ENCODE peak calls at places on chromosome X, in eight cellular contexts. J is heart right ventricle; S is ascending aorta; Q is tibial artery; B is A549; W is CD8-positive, alpha-beta memory T cell; F is IMR-90; P is BE2C. R is an unnamed sample.
A peak's percentile ranks its signal among the peaks of the same experiment; 100 is the strongest.

GRCh38 chrX:21661316-21661715 is 3.2 kb upstream of the KLHL34 start:
- DNase-seq in B (no peak), W (no peak), P (no peak), F (no peak), S (no peak), J (no peak), Q (no peak), R (no peak)

GRCh38 chrX:84501798-84502628 is at the start of gene HDX:
- DNase-seq in Q (peak; percentile 88), W (peak; percentile 3), S (peak; percentile 93), J (peak; percentile 83), P (peak; percentile 87), F (peak; percentile 81), B (peak; percentile 81), R (peak; percentile 87)

GRCh38 chrX:150896632-150897031 is 1.8 kb downstream of the CD99L2 start:
- DNase-seq in W (no peak), B (no peak), F (no peak), Q (no peak), J (no peak), S (no peak), P (no peak), R (no peak)

GRCh38 chrX:10922158-10922557 is 189.0 kb upstream of the HCCS start:
- DNase-seq in Q (no peak), F (peak; percentile 86), W (no peak), J (no peak), B (peak; percentile 39), S (no peak), P (no peak), R (no peak)

GRCh38 chrX:41389311-41389888 is 55.4 kb downstream of the DDX3X start:
- DNase-seq in S (no peak), W (no peak), P (no peak), F (no peak), B (peak; percentile 34), Q (no peak), J (no peak), R (no peak)

GRCh38 chrX:23493941-23494374 is 159.3 kb downstream of the PTCHD1 start:
- DNase-seq in S (no peak), J (no peak), F (no peak), Q (no peak), P (peak; percentile 23), W (no peak), B (peak; percentile 11), R (no peak)

GRCh38 chrX:95056901-95057300 is 1382.9 kb downstream of the FAM133A start:
- DNase-seq in Q (no peak), F (peak; percentile 4), W (no peak), B (peak; percentile 2), P (no peak), J (no peak), S (no peak), R (no peak)

GRCh38 chrX:109714340-109714958 is 18.6 kb downstream of the ACSL4 start:
- DNase-seq in W (no peak), Q (no peak), B (peak; percentile 53), F (peak; percentile 91), J (no peak), S (no peak), P (no peak), R (no peak)

GRCh38 chrX:38754102-38754790 is 47.0 kb upstream of the MID1IP1 start:
- DNase-seq in F (peak; percentile 58), S (no peak), B (peak; percentile 64), J (no peak), W (no peak), P (peak; percentile 31), Q (peak; percentile 23), R (peak; percentile 42)

GRCh38 chrX:154136627-154137161 is 7.3 kb upstream of the OPN1LW start:
- DNase-seq in J (peak; percentile 76), Q (peak; percentile 52), S (peak; percentile 82), F (peak; percentile 25), P (peak; percentile 86), B (peak; percentile 43), W (peak; percentile 65), R (peak; percentile 67)

GRCh38 chrX:71128915-71129765 is 10.7 kb downstream of the MED12 start:
- DNase-seq in Q (peak; percentile 51), W (peak; percentile 65), J (peak; percentile 56), P (peak; percentile 66), B (peak; percentile 64), F (peak; percentile 54), S (peak; percentile 81), R (peak; percentile 70)

GRCh38 chrX:119041175-119041574 is 31.6 kb upstream of the CT47C1 start:
- DNase-seq in J (no peak), P (peak; percentile 7), S (peak; percentile 79), B (peak; percentile 50), W (no peak), F (peak; percentile 88), Q (peak; percentile 74), R (peak; percentile 72)

GRCh38 chrX:1323315-1323714 is 13.3 kb upstream of the IL3RA start:
- DNase-seq in Q (no peak), F (no peak), B (peak; percentile 84), W (peak; percentile 11), S (no peak), P (no peak), J (peak; percentile 33), R (no peak)

GRCh38 chrX:52983526-52983925 is 25.2 kb upstream of the FAM156A start:
- DNase-seq in S (no peak), P (no peak), Q (no peak), J (no peak), B (no peak), F (no peak), W (no peak), R (no peak)

GRCh38 chrX:95539041-95539440 is 1145.6 kb upstream of the DIAPH2 start:
- DNase-seq in P (no peak), J (no peak), W (no peak), F (no peak), S (no peak), B (no peak), Q (no peak), R (no peak)

GRCh38 chrX:120456973-120457372 is 12.1 kb downstream of the LAMP2 start:
- DNase-seq in P (no peak), S (no peak), F (peak; percentile 21), B (no peak), Q (no peak), J (no peak), W (no peak), R (no peak)

GRCh38 chrX:9997524-9997923 is 30.4 kb downstream of the CLDN34 start:
- DNase-seq in J (peak; percentile 29), F (no peak), P (no peak), S (no peak), W (no peak), B (no peak), Q (no peak), R (no peak)

GRCh38 chrX:115564243-115564642 is 3.3 kb downstream of the PLS3 start:
- DNase-seq in S (no peak), F (peak; percentile 13), Q (no peak), W (no peak), J (no peak), B (no peak), P (no peak), R (no peak)

GRCh38 chrX:2715066-2715600 is 24.0 kb downstream of the CD99 start:
- DNase-seq in B (no peak), Q (no peak), S (no peak), J (no peak), P (no peak), F (no peak), W (no peak), R (no peak)

GRCh38 chrX:2712890-2713860 is 22.1 kb downstream of the CD99 start:
- DNase-seq in F (no peak), B (no peak), J (no peak), P (no peak), Q (no peak), S (no peak), W (no peak), R (no peak)

GRCh38 chrX:2711441-2711840 is 20.3 kb downstream of the CD99 start:
- DNase-seq in Q (no peak), F (no peak), S (no peak), J (no peak), P (no peak), W (no peak), B (no peak), R (no peak)

GRCh38 chrX:2712428-2712827 is 21.3 kb downstream of the CD99 start:
- DNase-seq in J (no peak), Q (no peak), S (no peak), P (no peak), W (no peak), B (no peak), F (no peak), R (no peak)

GRCh38 chrX:2714551-2714950 is 23.5 kb downstream of the CD99 start:
- DNase-seq in Q (no peak), J (no peak), W (no peak), S (no peak), P (no peak), F (no peak), B (no peak), R (no peak)
- H3K4me1 ChIP-seq in Q (peaks cover 25% of the 10 kb centered on the region), J (peaks cover 25% of the 10 kb centered on the region), W (peaks cover 31% of the 10 kb centered on the region), S (no peaks in the 10 kb centered on the region), P (no peaks in the 10 kb centered on the region), F (peaks cover 7% of the 10 kb centered on the region), B (peaks cover 12% of the 10 kb centered on the region), R (peaks cover 12% of the 10 kb centered on the region)

DNA sequence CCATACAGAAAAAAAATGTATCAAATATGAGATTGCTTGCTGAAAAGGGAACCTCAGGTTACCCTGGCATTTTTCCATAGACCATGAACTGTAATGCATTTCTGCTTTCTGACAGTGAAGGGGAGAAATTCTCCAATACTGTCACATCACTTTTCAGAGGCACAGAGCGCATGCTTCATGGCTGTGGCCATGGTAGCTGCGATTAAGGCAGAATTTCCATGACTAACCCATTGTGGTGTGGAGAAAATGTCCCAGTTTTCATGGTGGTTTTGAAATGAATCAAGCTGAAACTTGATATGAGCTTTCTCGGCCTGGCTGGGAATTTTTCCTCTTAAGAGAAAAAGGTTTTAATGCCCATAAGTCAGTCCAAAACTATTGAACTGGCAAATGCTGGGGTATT is 39.5 kb upstream of the MAP3K15 start:
- DNase-seq in Q (no peak), W (no peak), P (no peak), F (peak; percentile 83), S (no peak), J (no peak), B (no peak), R (no peak)
- H3K4me1 ChIP-seq in Q (no peaks in the 10 kb centered on the region), W (no peaks in the 10 kb centered on the region), P (no peaks in the 10 kb centered on the region), F (peaks cover 2% of the 10 kb centered on the region), S (no peaks in the 10 kb centered on the region), J (no peaks in the 10 kb centered on the region), B (no peaks in the 10 kb centered on the region), R (no peaks in the 10 kb centered on the region)

GRCh38 chrX:137424679-137425078 is 141.2 kb upstream of the ZIC3 start:
- DNase-seq in J (no peak), P (no peak), Q (no peak), W (no peak), S (no peak), F (no peak), B (no peak), R (no peak)
- H3K4me1 ChIP-seq in J (peaks cover 18% of the 10 kb centered on the region), P (no peaks in the 10 kb centered on the region), Q (peaks cover 28% of the 10 kb centered on the region), W (peaks cover 6% of the 10 kb centered on the region), S (peaks cover 2% of the 10 kb centered on the region), F (no peaks in the 10 kb centered on the region), B (no peaks in the 10 kb centered on the region), R (no peaks in the 10 kb centered on the region)

GRCh38 chrX:153057281-153057680 is 1.0 kb downstream of the PNMA3 start:
- DNase-seq in J (no peak), Q (no peak), S (no peak), W (no peak), B (no peak), F (no peak), P (no peak), R (no peak)

GRCh38 chrX:153049093-153049492 is 7.2 kb upstream of the PNMA3 start:
- DNase-seq in Q (no peak), S (no peak), J (no peak), W (no peak), F (no peak), P (no peak), B (no peak), R (no peak)

GRCh38 chrX:153055827-153056748 is at the start of gene PNMA3:
- DNase-seq in Q (no peak), F (no peak), P (peak; percentile 27), J (no peak), B (no peak), S (no peak), W (no peak), R (no peak)

GRCh38 chrX:153052534-153052933 is 3.7 kb upstream of the PNMA3 start:
- DNase-seq in J (no peak), Q (no peak), W (no peak), F (no peak), S (no peak), P (no peak), B (no peak), R (no peak)
- H3K4me1 ChIP-seq in J (no peaks in the 10 kb centered on the region), Q (peaks cover 13% of the 10 kb centered on the region), W (no peaks in the 10 kb centered on the region), F (no peaks in the 10 kb centered on the region), S (no peaks in the 10 kb centered on the region), P (no peaks in the 10 kb centered on the region), B (no peaks in the 10 kb centered on the region), R (no peaks in the 10 kb centered on the region)

R was measured in ovary.